ENCODE peak calls at places on chromosomes 7 and 10, in eight cellular contexts. H is astrocyte of the spinal cord, M is endothelial cell, I is tibial artery, B is fibroblast of pulmonary artery, N is MM.1S, Z is mesothelial cell of epicardium, A is left lung. E is an unnamed sample.

GRCh38 chr10:88489107-88489506 is 94.0 kb downstream of the RNLS start:
- DNase-seq in H (no peak), M (no peak), I (no peak), B (no peak), N (peak), Z (no peak), A (no peak), E (no peak)

GRCh38 chr10:4371691-4372295 is 454.2 kb upstream of the AKR1E2 start:
- DNase-seq in H (peak), M (no peak), I (no peak), B (peak), N (no peak), Z (no peak), A (no peak), E (no peak)

GRCh38 chr7:11776083-11776482 is 55.9 kb downstream of the THSD7A start:
- DNase-seq in H (no peak), M (no peak), I (no peak), B (no peak), N (no peak), Z (no peak), A (no peak), E (no peak)

GRCh38 chr7:110857106-110857505 is 233.8 kb upstream of the LRRN3 start:
- DNase-seq in H (no peak), M (no peak), I (no peak), B (no peak), N (no peak), Z (no peak), A (no peak), E (no peak)

GRCh38 chr10:18606051-18606730 is 45.2 kb downstream of the NSUN6 start:
- DNase-seq in H (no peak), M (no peak), I (no peak), B (no peak), N (no peak), Z (no peak), A (no peak), E (no peak)

GRCh38 chr10:59252491-59252890 is 76.0 kb downstream of the PHYHIPL start:
- DNase-seq in H (no peak), M (no peak), I (no peak), B (no peak), N (no peak), Z (no peak), A (no peak), E (no peak)

GRCh38 chr7:135245826-135246825 is 12.5 kb downstream of the STRA8 start:
- DNase-seq in H (no peak), M (no peak), I (no peak), B (no peak), N (no peak), Z (no peak), A (no peak), E (no peak)

GRCh38 chr10:34581871-34582532 is 233.1 kb downstream of the PARD3 start:
- DNase-seq in H (peak), M (no peak), I (no peak), B (peak), N (no peak), Z (no peak), A (no peak), E (no peak)

GRCh38 chr7:55060690-55061414 is 42.0 kb downstream of the EGFR start:
- DNase-seq in H (peak), M (no peak), I (no peak), B (peak), N (no peak), Z (no peak), A (no peak), E (no peak)

GRCh38 chr7:91843831-91844230 is 36.7 kb downstream of the MTERF1 start:
- DNase-seq in H (no peak), M (no peak), I (no peak), B (no peak), N (peak), Z (no peak), A (no peak), E (no peak)

GRCh38 chr7:157299613-157300405 is 37.0 kb upstream of the DNAJB6 start:
- DNase-seq in H (no peak), M (no peak), I (no peak), B (no peak), N (no peak), Z (no peak), A (peak), E (no peak)

GRCh38 chr7:142797799-142798377 is 27.1 kb downstream of the PRSS2 start:
- DNase-seq in H (no peak), M (no peak), I (no peak), B (no peak), N (no peak), Z (no peak), A (no peak), E (no peak)

GRCh38 chr7:155214328-155214986 is 83.2 kb upstream of the INSIG1 start:
- DNase-seq in H (no peak), M (no peak), I (no peak), B (no peak), N (no peak), Z (no peak), A (peak), E (no peak)

GRCh38 chr10:127612-128432 is 7.4 kb upstream of the ZMYND11 start:
- DNase-seq in H (no peak), M (peak), I (peak), B (no peak), N (no peak), Z (no peak), A (no peak), E (no peak)

GRCh38 chr7:156524737-156525597 is 115.6 kb upstream of the RNF32 start:
- DNase-seq in H (no peak), M (no peak), I (no peak), B (no peak), N (no peak), Z (no peak), A (no peak), E (no peak)

GRCh38 chr10:130301026-130301892 is 165.1 kb downstream of the GLRX3 start:
- DNase-seq in H (peak), M (no peak), I (peak), B (peak), N (peak), Z (no peak), A (peak), E (peak)

GRCh38 chr10:68156373-68157185 is 47.3 kb downstream of the MYPN start:
- DNase-seq in H (peak), M (peak), I (peak), B (peak), N (peak), Z (no peak), A (no peak), E (peak)

GRCh38 chr7:127993987-127994386 is 37.2 kb downstream of the LRRC4 start:
- DNase-seq in H (no peak), M (no peak), I (no peak), B (no peak), N (no peak), Z (no peak), A (no peak), E (no peak)

GRCh38 chr10:71647526-71648354 is 71.8 kb downstream of the C10orf105 start:
- DNase-seq in H (no peak), M (peak), I (no peak), B (no peak), N (no peak), Z (no peak), A (no peak), E (no peak)

DNA sequence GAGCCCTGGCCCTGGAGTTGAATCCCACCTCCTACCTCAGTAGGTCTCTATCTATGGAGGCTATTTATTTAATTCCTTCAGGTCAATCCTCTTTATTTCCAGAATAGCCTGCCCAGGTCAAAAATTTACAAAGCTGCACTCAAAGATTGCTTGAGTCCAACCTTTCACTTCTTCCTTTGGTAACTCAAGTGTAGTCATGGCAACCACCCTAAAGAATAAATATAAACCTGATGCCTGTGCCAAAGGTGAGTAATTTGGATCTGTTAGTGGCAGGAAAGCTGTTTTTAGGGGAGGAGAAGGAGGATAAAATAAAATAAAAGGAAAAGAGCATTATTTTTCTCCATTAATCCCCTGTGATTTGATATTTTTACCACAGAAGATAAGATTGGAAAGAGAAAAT is 29.7 kb downstream of the PLXDC2 start:
- DNase-seq in H (no peak), M (no peak), I (no peak), B (peak), N (no peak), Z (no peak), A (no peak), E (no peak)
- TF ChIP-seq CTCF in H (no peak), M (no peak), I (no peak), B (no peak), N (no peak), Z (no peak), A (no peak), E (no peak)

GRCh38 chr10:44879531-44879899 is 31.6 kb upstream of the TMEM72 start:
- DNase-seq in H (no peak), M (no peak), I (no peak), B (no peak), N (no peak), Z (no peak), A (no peak), E (no peak)

GRCh38 chr10:44880090-44880715 is 30.9 kb upstream of the TMEM72 start:
- DNase-seq in H (no peak), M (no peak), I (no peak), B (no peak), N (no peak), Z (no peak), A (no peak), E (no peak)

GRCh38 chr10:44881639-44882038 is 29.5 kb upstream of the TMEM72 start:
- DNase-seq in H (no peak), M (no peak), I (no peak), B (no peak), N (no peak), Z (no peak), A (no peak), E (no peak)

GRCh38 chr10:44882146-44882720 is 28.9 kb upstream of the TMEM72 start:
- DNase-seq in H (no peak), M (no peak), I (no peak), B (no peak), N (peak), Z (no peak), A (no peak), E (no peak)

GRCh38 chr10:44878704-44879530 is 32.2 kb upstream of the TMEM72 start:
- DNase-seq in H (peak), M (peak), I (peak), B (peak), N (peak), Z (peak), A (peak), E (peak)
- TF ChIP-seq CTCF in H (peak), M (no peak), I (no peak), B (peak), N (no peak), Z (peak), A (no peak), E (no peak)

GRCh38 chr7:81488210-81488609 is 281.6 kb downstream of the HGF start:
- DNase-seq in H (no peak), M (no peak), I (no peak), B (no peak), N (no peak), Z (no peak), A (no peak), E (no peak)

GRCh38 chr7:81484266-81484665 is 285.6 kb downstream of the HGF start:
- DNase-seq in H (peak), M (peak), I (peak), B (peak), N (peak), Z (no peak), A (no peak), E (no peak)

GRCh38 chr7:81487512-81487911 is 282.3 kb downstream of the HGF start:
- DNase-seq in H (no peak), M (no peak), I (no peak), B (no peak), N (no peak), Z (no peak), A (no peak), E (no peak)

GRCh38 chr7:81478664-81479063 is 291.2 kb downstream of the HGF start:
- DNase-seq in H (no peak), M (no peak), I (no peak), B (no peak), N (no peak), Z (no peak), A (no peak), E (no peak)

DNA sequence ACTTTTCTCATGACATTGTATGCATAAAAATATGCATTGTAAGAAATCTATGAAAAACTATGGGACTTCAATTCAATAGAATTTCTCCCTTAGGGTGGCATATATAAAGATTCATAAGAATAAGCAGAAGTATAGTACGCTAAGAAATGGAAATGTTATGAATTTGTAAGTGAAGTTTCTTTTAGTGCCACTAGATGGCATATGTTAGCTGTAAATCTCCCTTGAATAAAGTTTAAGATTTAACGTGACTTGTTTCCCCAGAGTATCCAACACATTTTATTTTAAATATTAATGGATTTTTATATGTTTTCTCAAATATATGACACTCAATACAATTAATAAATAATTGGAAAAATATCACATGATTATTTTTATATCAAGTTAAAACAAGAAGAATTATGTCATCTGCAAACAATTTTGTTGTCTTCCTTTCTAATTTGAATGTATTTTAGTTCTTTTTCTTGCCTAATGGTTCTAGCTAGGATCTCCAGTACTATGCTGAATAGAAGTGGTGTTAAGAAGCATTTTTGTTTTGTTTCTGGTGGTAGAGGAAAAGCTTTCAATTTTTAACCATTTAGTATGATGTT is 287.2 kb downstream of the HGF start:
- DNase-seq in H (peak), M (no peak), I (no peak), B (peak), N (peak), Z (no peak), A (no peak), E (no peak)
- TF ChIP-seq CTCF in H (peak), M (peak), I (peak), B (peak), N (peak), Z (peak), A (peak), E (peak)

DNA sequence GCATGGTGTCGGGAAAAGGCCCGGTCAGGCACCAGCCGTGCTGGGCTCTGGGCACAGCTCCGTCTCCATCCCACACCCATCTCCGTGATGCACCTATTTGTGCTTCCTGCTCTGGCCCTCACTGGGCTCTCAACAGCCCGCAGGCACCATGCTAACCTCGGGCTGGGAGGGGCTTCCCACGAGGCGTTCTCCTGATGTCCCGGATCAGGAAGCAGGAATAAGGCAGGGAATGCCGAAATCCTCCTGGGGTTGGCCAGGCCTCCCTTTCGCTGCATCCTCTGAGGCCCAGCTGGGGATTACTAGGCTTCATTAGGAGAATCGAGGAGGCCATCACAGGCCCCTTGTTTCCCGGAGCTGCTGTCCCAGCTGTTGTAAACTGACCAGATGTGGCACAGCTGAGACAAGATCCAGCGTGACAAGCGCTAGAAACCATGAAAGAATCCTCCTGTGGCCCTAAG is 72.0 kb downstream of the FAM53B start:
- DNase-seq in H (no peak), M (no peak), I (no peak), B (no peak), N (no peak), Z (no peak), A (peak), E (no peak)
- TF ChIP-seq CTCF in H (no peak), M (no peak), I (no peak), B (no peak), N (no peak), Z (no peak), A (no peak), E (no peak)

GRCh38 chr7:108589874-108590273 is 20.2 kb downstream of the DNAJB9 start:
- DNase-seq in H (no peak), M (no peak), I (no peak), B (no peak), N (no peak), Z (no peak), A (no peak), E (no peak)

GRCh38 chr7:108584211-108584610 is 14.5 kb downstream of the DNAJB9 start:
- DNase-seq in H (no peak), M (no peak), I (no peak), B (no peak), N (no peak), Z (no peak), A (no peak), E (no peak)

GRCh38 chr7:108586274-108586710 is 16.6 kb downstream of the DNAJB9 start:
- DNase-seq in H (no peak), M (no peak), I (no peak), B (no peak), N (no peak), Z (no peak), A (no peak), E (no peak)

GRCh38 chr7:108581655-108582491 is 12.2 kb downstream of the DNAJB9 start:
- DNase-seq in H (peak), M (no peak), I (no peak), B (peak), N (no peak), Z (no peak), A (no peak), E (no peak)

GRCh38 chr7:108585843-108586242 is 16.2 kb downstream of the DNAJB9 start:
- DNase-seq in H (no peak), M (no peak), I (no peak), B (no peak), N (no peak), Z (no peak), A (no peak), E (no peak)
- TF ChIP-seq CTCF in H (no peak), M (no peak), I (no peak), B (no peak), N (no peak), Z (no peak), A (no peak), E (no peak)

GRCh38 chr7:104807676-104808075 is 206.3 kb upstream of the KMT2E start:
- DNase-seq in H (no peak), M (no peak), I (no peak), B (no peak), N (no peak), Z (no peak), A (no peak), E (no peak)
- TF ChIP-seq CTCF in H (no peak), M (no peak), I (no peak), B (no peak), N (no peak), Z (no peak), A (no peak), E (no peak)

GRCh38 chr7:27143950-27144798 is 693 bp upstream of the HOXA5 start:
- DNase-seq in H (peak), M (no peak), I (no peak), B (no peak), N (no peak), Z (no peak), A (no peak), E (no peak)
- TF ChIP-seq CTCF in H (no peak), M (no peak), I (no peak), B (no peak), N (no peak), Z (peak), A (no peak), E (no peak)

DNA sequence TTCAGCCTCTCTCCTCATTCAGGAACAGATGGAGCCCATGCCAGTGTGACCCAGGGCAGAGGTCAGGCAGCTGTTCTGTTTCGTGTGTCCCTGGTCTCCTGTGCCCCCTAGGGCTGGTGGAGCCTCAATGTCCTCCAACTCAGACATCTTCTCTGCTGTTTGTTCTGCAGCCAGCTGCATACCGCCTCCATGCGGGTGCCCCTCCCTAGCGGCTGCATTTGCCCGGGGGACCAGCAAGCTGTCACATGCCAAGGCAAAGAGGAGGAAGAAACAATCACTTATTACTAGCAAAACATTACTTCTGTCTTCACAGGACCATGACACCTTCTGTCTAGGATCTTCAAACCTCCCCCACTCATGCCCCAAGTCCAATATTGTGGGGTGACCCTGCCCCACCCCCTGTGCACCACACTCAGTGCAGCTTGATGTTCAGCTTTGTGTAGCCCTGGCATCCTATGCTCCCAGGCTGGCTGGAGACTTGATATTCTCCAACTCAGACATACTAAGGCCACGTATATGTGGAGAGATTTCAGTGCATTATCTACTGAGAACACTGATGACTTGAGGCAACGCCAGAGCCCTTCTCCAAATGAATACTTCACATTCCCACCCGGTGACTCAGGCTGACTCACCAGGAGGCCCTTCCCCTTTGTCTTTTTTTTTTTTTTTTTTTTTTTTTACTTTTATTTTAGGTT is 188.9 kb downstream of the SKIDA1 start:
- DNase-seq in H (peak), M (no peak), I (peak), B (peak), N (no peak), Z (peak), A (peak), E (no peak)
- TF ChIP-seq CTCF in H (no peak), M (no peak), I (no peak), B (no peak), N (no peak), Z (no peak), A (no peak), E (no peak)

E was measured in CD8-positive, alpha-beta T cell.